ENCODE peak calls at places on chromosomes 13 and 19, in five cellular contexts. K, U, T, L and W are unnamed samples.
A peak's percentile ranks its signal among the peaks of the same experiment; 100 is the strongest.

GRCh38 chr19:4077800-4078683 is 11.3 kb upstream of the ZBTB7A start:
- DNase-seq in K (peak; percentile 84), U (no peak), T (no peak), L (no peak), W (no peak)

GRCh38 chr13:21060827-21061076 is 634 bp downstream of the LATS2 start:
- DNase-seq in K (no peak), U (no peak), T (no peak), L (no peak), W (no peak)

GRCh38 chr13:73230714-73231113 is 171.9 kb downstream of the KLF5 start:
- DNase-seq in K (no peak), U (no peak), T (no peak), L (no peak), W (no peak)

GRCh38 chr13:65638572-65639168 is 1591.5 kb downstream of the PCDH9 start:
- DNase-seq in K (no peak), U (no peak), T (peak; percentile 10), L (no peak), W (no peak)

GRCh38 chr13:52405767-52406494 is at the start of gene THSD1:
- DNase-seq in K (peak; percentile 84), U (peak; percentile 28), T (peak; percentile 26), L (no peak), W (peak; percentile 13)

GRCh38 chr19:32599736-32600157 is 18.8 kb downstream of the PDCD5 start:
- DNase-seq in K (no peak), U (peak; percentile 59), T (peak; percentile 32), L (peak; percentile 13), W (peak; percentile 38)

GRCh38 chr19:14333101-14333871 is 48.0 kb upstream of the ADGRE5 start:
- DNase-seq in K (no peak), U (no peak), T (peak; percentile 79), L (peak; percentile 73), W (no peak)

GRCh38 chr13:46389985-46390384 is 2.9 kb upstream of the RUBCNL start:
- DNase-seq in K (peak; percentile 30), U (peak; percentile 50), T (no peak), L (no peak), W (peak; percentile 57)